ENCODE peak calls at places on chromosome 15, in six cellular contexts. One of them, this sample, is unnamed. For H3K4me1, the result is how much of the 10 kb centered on the place peaks cover.

GRCh38 chr15:80466543-80466942 is 62.4 kb downstream of the ARNT2 start:
- DNase-seq in ovary: no peak
- DNase-seq in transverse colon: no peak
- DNase-seq in stomach: no peak
- DNase-seq in K562: no peak
- DNase-seq in SK-N-SH: no peak
- DNase-seq in this sample: no peak

GRCh38 chr15:59741274-59741906 is 52.3 kb upstream of the BNIP2 start:
- DNase-seq in ovary: no peak
- DNase-seq in transverse colon: no peak
- DNase-seq in stomach: no peak
- DNase-seq in K562: no peak
- DNase-seq in SK-N-SH: peak
- DNase-seq in this sample: no peak

GRCh38 chr15:43215961-43216360 is 4.9 kb downstream of the EPB42 start:
- DNase-seq in ovary: no peak
- DNase-seq in transverse colon: no peak
- DNase-seq in stomach: no peak
- DNase-seq in K562: no peak
- DNase-seq in SK-N-SH: no peak
- DNase-seq in this sample: no peak

GRCh38 chr15:57329582-57330367 is 46.5 kb upstream of the CGNL1 start:
- DNase-seq in ovary: no peak
- DNase-seq in transverse colon: no peak
- DNase-seq in stomach: no peak
- DNase-seq in K562: peak
- DNase-seq in SK-N-SH: no peak
- DNase-seq in this sample: no peak

GRCh38 chr15:96147267-96147666 is 183.2 kb upstream of the NR2F2 start:
- DNase-seq in ovary: no peak
- DNase-seq in transverse colon: no peak
- DNase-seq in stomach: no peak
- DNase-seq in K562: no peak
- DNase-seq in SK-N-SH: no peak
- DNase-seq in this sample: no peak

GRCh38 chr15:42034628-42035177 is 13.9 kb upstream of the PLA2G4E start:
- DNase-seq in ovary: no peak
- DNase-seq in transverse colon: no peak
- DNase-seq in stomach: no peak
- DNase-seq in K562: no peak
- DNase-seq in SK-N-SH: no peak
- DNase-seq in this sample: no peak

GRCh38 chr15:76065793-76066192 is 6.0 kb downstream of the TMEM266 start:
- DNase-seq in ovary: no peak
- DNase-seq in transverse colon: no peak
- DNase-seq in stomach: no peak
- DNase-seq in K562: no peak
- DNase-seq in SK-N-SH: no peak
- DNase-seq in this sample: no peak

GRCh38 chr15:51223771-51224229 is 114.6 kb downstream of the CYP19A1 start:
- DNase-seq in ovary: no peak
- DNase-seq in transverse colon: no peak
- DNase-seq in stomach: no peak
- DNase-seq in K562: no peak
- DNase-seq in SK-N-SH: no peak
- DNase-seq in this sample: no peak

GRCh38 chr15:81101894-81102815 is 31.9 kb upstream of the CFAP161 start:
- DNase-seq in ovary: no peak
- DNase-seq in transverse colon: no peak
- DNase-seq in stomach: no peak
- DNase-seq in K562: no peak
- DNase-seq in SK-N-SH: no peak
- DNase-seq in this sample: no peak

GRCh38 chr15:25763206-25763880 is 99.8 kb downstream of the ATP10A start:
- DNase-seq in ovary: no peak
- DNase-seq in transverse colon: no peak
- DNase-seq in stomach: peak
- DNase-seq in K562: no peak
- DNase-seq in SK-N-SH: no peak
- DNase-seq in this sample: no peak

GRCh38 chr15:101050647-101051290 is 131.6 kb downstream of the LRRK1 start:
- DNase-seq in ovary: no peak
- DNase-seq in transverse colon: peak
- DNase-seq in stomach: peak
- DNase-seq in K562: no peak
- DNase-seq in SK-N-SH: peak
- DNase-seq in this sample: no peak

GRCh38 chr15:62063851-62064635 is 2.7 kb upstream of the C2CD4A start:
- DNase-seq in ovary: no peak
- DNase-seq in transverse colon: no peak
- DNase-seq in stomach: no peak
- DNase-seq in K562: no peak
- DNase-seq in SK-N-SH: no peak
- DNase-seq in this sample: no peak

GRCh38 chr15:50450678-50451077 is 26.5 kb downstream of the USP8 start:
- DNase-seq in ovary: no peak
- DNase-seq in transverse colon: no peak
- DNase-seq in stomach: no peak
- DNase-seq in K562: no peak
- DNase-seq in SK-N-SH: peak
- DNase-seq in this sample: no peak

GRCh38 chr15:71203573-71204444 is 88.5 kb downstream of the THSD4 start:
- DNase-seq in ovary: no peak
- DNase-seq in transverse colon: no peak
- DNase-seq in stomach: no peak
- DNase-seq in K562: no peak
- DNase-seq in SK-N-SH: no peak
- DNase-seq in this sample: no peak

GRCh38 chr15:62316413-62317060 is 151.5 kb upstream of the C2CD4B start:
- DNase-seq in ovary: no peak
- DNase-seq in transverse colon: no peak
- DNase-seq in stomach: no peak
- DNase-seq in K562: no peak
- DNase-seq in SK-N-SH: no peak
- DNase-seq in this sample: no peak

GRCh38 chr15:43127752-43128151 is 5.6 kb upstream of the TMEM62 start:
- DNase-seq in ovary: no peak
- DNase-seq in transverse colon: no peak
- DNase-seq in stomach: no peak
- DNase-seq in K562: no peak
- DNase-seq in SK-N-SH: no peak
- DNase-seq in this sample: no peak

GRCh38 chr15:92655178-92655995 is at the start of gene FAM174B:
- DNase-seq in ovary: peak
- DNase-seq in transverse colon: peak
- DNase-seq in stomach: peak
- DNase-seq in K562: no peak
- DNase-seq in SK-N-SH: peak
- DNase-seq in this sample: no peak

GRCh38 chr15:92653366-92653765 is 2.2 kb downstream of the FAM174B start:
- DNase-seq in ovary: no peak
- DNase-seq in transverse colon: no peak
- DNase-seq in stomach: no peak
- DNase-seq in K562: no peak
- DNase-seq in SK-N-SH: no peak
- DNase-seq in this sample: no peak

GRCh38 chr15:92654662-92655061 is 913 bp downstream of the FAM174B start:
- DNase-seq in ovary: no peak
- DNase-seq in transverse colon: no peak
- DNase-seq in stomach: no peak
- DNase-seq in K562: no peak
- DNase-seq in SK-N-SH: no peak
- DNase-seq in this sample: no peak

GRCh38 chr15:92652576-92652966 is 3.0 kb downstream of the FAM174B start:
- DNase-seq in ovary: no peak
- DNase-seq in transverse colon: no peak
- DNase-seq in stomach: no peak
- DNase-seq in K562: no peak
- DNase-seq in SK-N-SH: no peak
- DNase-seq in this sample: no peak

DNA sequence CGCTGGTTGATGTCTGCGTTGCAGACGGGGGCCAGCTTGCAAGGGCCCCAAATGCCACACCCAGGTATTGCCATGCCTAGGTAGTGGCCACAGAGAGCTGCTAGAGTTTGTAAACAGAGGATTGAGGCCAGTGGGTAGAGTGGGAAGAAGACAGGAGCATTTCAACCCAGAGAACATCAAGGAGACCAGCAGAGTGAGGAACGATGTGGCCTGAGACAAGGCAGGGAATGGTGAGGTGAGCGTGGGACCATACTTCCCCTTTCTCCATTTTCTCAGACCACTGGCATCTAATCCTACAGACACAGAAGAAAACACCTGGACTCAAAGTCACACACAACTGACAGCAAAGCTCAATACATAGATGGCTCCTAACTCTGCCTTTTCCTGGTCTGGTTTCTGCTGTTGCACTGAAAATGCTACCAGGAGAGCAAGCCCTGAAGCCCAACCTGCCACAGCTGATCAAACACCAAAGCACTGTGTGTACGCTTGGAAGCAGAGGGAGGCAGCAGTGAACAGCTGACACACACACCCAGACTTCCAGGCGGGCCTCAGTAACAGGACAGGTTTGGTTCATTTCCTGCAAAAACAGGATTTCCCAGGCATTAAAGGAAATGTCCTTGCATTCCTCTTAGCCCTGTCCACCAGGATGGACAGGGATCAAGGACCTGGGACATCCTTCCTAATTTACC is 1.6 kb downstream of the FAM174B start:
- DNase-seq in ovary: no peak
- DNase-seq in transverse colon: peak
- DNase-seq in stomach: peak
- DNase-seq in K562: no peak
- DNase-seq in SK-N-SH: peak
- DNase-seq in this sample: no peak
- H3K4me3 ChIP-seq in ovary: no peak
- H3K4me3 ChIP-seq in transverse colon: no peak
- H3K4me3 ChIP-seq in stomach: peak
- H3K4me3 ChIP-seq in K562: no peak
- H3K4me3 ChIP-seq in SK-N-SH: no peak
- H3K4me3 ChIP-seq in this sample: no peak

GRCh38 chr15:49042165-49042564 is 4.1 kb downstream of the SECISBP2L start:
- DNase-seq in ovary: no peak
- DNase-seq in transverse colon: no peak
- DNase-seq in stomach: no peak
- DNase-seq in K562: no peak
- DNase-seq in SK-N-SH: no peak
- DNase-seq in this sample: no peak

GRCh38 chr15:49044002-49044401 is 2.2 kb downstream of the SECISBP2L start:
- DNase-seq in ovary: no peak
- DNase-seq in transverse colon: no peak
- DNase-seq in stomach: no peak
- DNase-seq in K562: no peak
- DNase-seq in SK-N-SH: no peak
- DNase-seq in this sample: no peak

GRCh38 chr15:49038382-49038781 is 7.9 kb downstream of the SECISBP2L start:
- DNase-seq in ovary: no peak
- DNase-seq in transverse colon: no peak
- DNase-seq in stomach: no peak
- DNase-seq in K562: no peak
- DNase-seq in SK-N-SH: no peak
- DNase-seq in this sample: no peak

GRCh38 chr15:49040151-49040550 is 6.1 kb downstream of the SECISBP2L start:
- DNase-seq in ovary: no peak
- DNase-seq in transverse colon: no peak
- DNase-seq in stomach: no peak
- DNase-seq in K562: no peak
- DNase-seq in SK-N-SH: no peak
- DNase-seq in this sample: no peak

GRCh38 chr15:49041406-49041805 is 4.8 kb downstream of the SECISBP2L start:
- DNase-seq in ovary: no peak
- DNase-seq in transverse colon: no peak
- DNase-seq in stomach: no peak
- DNase-seq in K562: no peak
- DNase-seq in SK-N-SH: no peak
- DNase-seq in this sample: no peak
- H3K4me1 ChIP-seq in ovary: under half
- H3K4me1 ChIP-seq in transverse colon: under half
- H3K4me1 ChIP-seq in stomach: under half
- H3K4me1 ChIP-seq in K562: under half
- H3K4me1 ChIP-seq in SK-N-SH: under half
- H3K4me1 ChIP-seq in this sample: under half

GRCh38 chr15:70078578-70079417 is 18.9 kb downstream of the TLE3 start:
- DNase-seq in ovary: peak
- DNase-seq in transverse colon: no peak
- DNase-seq in stomach: peak
- DNase-seq in K562: no peak
- DNase-seq in SK-N-SH: no peak
- DNase-seq in this sample: no peak
- TF ChIP-seq EP300 in ovary: no peak
- TF ChIP-seq EP300 in transverse colon: no peak
- TF ChIP-seq EP300 in stomach: no peak
- TF ChIP-seq EP300 in K562: no peak
- TF ChIP-seq EP300 in SK-N-SH: no peak
- TF ChIP-seq EP300 in this sample: no peak

GRCh38 chr15:89016549-89017041 is 71.7 kb upstream of the ABHD2 start:
- DNase-seq in ovary: no peak
- DNase-seq in transverse colon: no peak
- DNase-seq in stomach: no peak
- DNase-seq in K562: no peak
- DNase-seq in SK-N-SH: no peak
- DNase-seq in this sample: peak

GRCh38 chr15:89015412-89016097 is 72.7 kb upstream of the ABHD2 start:
- DNase-seq in ovary: no peak
- DNase-seq in transverse colon: no peak
- DNase-seq in stomach: no peak
- DNase-seq in K562: no peak
- DNase-seq in SK-N-SH: no peak
- DNase-seq in this sample: no peak

GRCh38 chr15:89019436-89019835 is 68.8 kb upstream of the ABHD2 start:
- DNase-seq in ovary: no peak
- DNase-seq in transverse colon: no peak
- DNase-seq in stomach: no peak
- DNase-seq in K562: no peak
- DNase-seq in SK-N-SH: no peak
- DNase-seq in this sample: no peak

GRCh38 chr15:89018235-89018634 is 70.0 kb upstream of the ABHD2 start:
- DNase-seq in ovary: peak
- DNase-seq in transverse colon: no peak
- DNase-seq in stomach: no peak
- DNase-seq in K562: no peak
- DNase-seq in SK-N-SH: no peak
- DNase-seq in this sample: peak

DNA sequence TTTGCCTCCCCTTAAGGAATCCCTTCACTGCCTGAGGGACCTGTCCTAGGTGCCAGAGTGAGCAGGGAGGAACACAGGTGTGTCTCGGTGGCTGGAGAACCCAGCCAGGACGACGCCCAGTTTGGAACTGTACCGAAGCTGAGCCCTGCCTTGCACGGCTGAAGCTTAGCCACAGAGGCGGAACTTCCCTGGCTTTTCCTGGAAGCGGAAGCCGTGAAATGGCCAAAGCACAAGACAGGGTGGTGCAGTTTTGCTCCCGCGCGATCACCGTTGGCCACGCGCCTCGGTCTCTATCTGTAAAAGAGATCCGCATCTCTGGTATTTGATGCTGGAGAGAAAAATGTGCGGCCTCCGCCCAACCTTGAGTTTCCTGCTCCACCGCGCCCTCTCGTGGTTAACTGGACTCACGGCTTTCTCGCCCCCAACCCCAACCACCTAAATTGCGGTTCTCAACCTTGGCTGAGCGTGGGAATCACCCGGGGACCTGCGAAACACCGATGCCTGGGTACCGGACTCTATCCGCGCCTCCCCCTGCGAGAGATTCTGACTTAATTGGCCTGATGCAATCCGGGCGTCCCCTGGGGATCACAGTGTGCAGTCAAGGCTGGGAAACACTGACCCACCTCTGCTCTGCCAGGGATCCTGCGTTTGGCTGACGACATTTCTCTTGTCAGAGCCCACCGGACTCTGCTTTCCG is 70.7 kb upstream of the ABHD2 start:
- DNase-seq in ovary: peak
- DNase-seq in transverse colon: peak
- DNase-seq in stomach: peak
- DNase-seq in K562: peak
- DNase-seq in SK-N-SH: peak
- DNase-seq in this sample: peak
- H3K4me3 ChIP-seq in ovary: peak
- H3K4me3 ChIP-seq in transverse colon: no peak
- H3K4me3 ChIP-seq in stomach: peak
- H3K4me3 ChIP-seq in K562: peak
- H3K4me3 ChIP-seq in SK-N-SH: peak
- H3K4me3 ChIP-seq in this sample: peak